ENCODE peak calls at places on chromosome 7, in nine cellular contexts. G, B, W, Y, O, X, M, I and U are unnamed samples.

GRCh38 chr7:157851501-157852067 is 514.8 kb downstream of the DNAJB6 start:
- DNase-seq in B (peak), W (peak), G (peak), M (no peak), Y (no peak), I (peak), O (peak), X (no peak), U (peak)

GRCh38 chr7:22292519-22292918 is 64.4 kb downstream of the RAPGEF5 start:
- DNase-seq in W (no peak), Y (no peak), G (no peak), B (no peak), I (no peak), O (no peak), M (no peak), X (no peak), U (no peak)

GRCh38 chr7:95871078-95871848 is 98.9 kb downstream of the DYNC1I1 start:
- DNase-seq in Y (peak), X (no peak), I (peak), B (peak), O (no peak), G (no peak), M (peak), W (peak), U (peak)

GRCh38 chr7:104951546-104951945 is 62.5 kb upstream of the KMT2E start:
- DNase-seq in X (no peak), W (no peak), O (no peak), Y (no peak), B (peak), G (no peak), I (no peak), M (peak), U (no peak)

GRCh38 chr7:30247546-30248386 is 36.6 kb upstream of the ZNRF2 start:
- DNase-seq in M (no peak), G (no peak), B (no peak), O (no peak), W (no peak), X (no peak), Y (no peak), I (no peak), U (peak)

GRCh38 chr7:74289018-74289659 is at the start of gene CLIP2:
- DNase-seq in O (peak), B (peak), Y (peak), X (peak), I (peak), G (peak), M (peak), W (peak), U (peak)

GRCh38 chr7:134084488-134085144 is 42.5 kb upstream of the LRGUK start:
- DNase-seq in M (no peak), G (no peak), O (no peak), I (no peak), B (peak), X (no peak), Y (no peak), W (no peak), U (peak)

GRCh38 chr7:114645451-114645850 is 230.8 kb downstream of the FOXP2 start:
- DNase-seq in W (no peak), Y (no peak), X (no peak), M (no peak), B (no peak), I (no peak), O (no peak), G (no peak), U (peak)

GRCh38 chr7:26705567-26705966 is 158.8 kb downstream of the SKAP2 start:
- DNase-seq in W (no peak), B (no peak), Y (no peak), O (no peak), G (no peak), M (peak), X (no peak), I (peak), U (no peak)

GRCh38 chr7:155856656-155857055 is 44.4 kb upstream of the SHH start:
- DNase-seq in X (no peak), I (no peak), M (no peak), B (no peak), Y (no peak), W (no peak), O (no peak), G (no peak), U (no peak)

GRCh38 chr7:80659120-80660055 is 20.9 kb downstream of the CD36 start:
- DNase-seq in W (peak), Y (no peak), I (no peak), B (peak), O (no peak), M (peak), X (no peak), G (no peak), U (peak)

GRCh38 chr7:15457959-15458955 is 103.6 kb downstream of the AGMO start:
- DNase-seq in Y (no peak), M (no peak), B (no peak), X (no peak), O (no peak), W (no peak), G (no peak), I (no peak), U (no peak)

GRCh38 chr7:6234384-6234783 is 38.0 kb downstream of the CYTH3 start:
- DNase-seq in G (no peak), M (no peak), X (no peak), I (no peak), Y (no peak), B (no peak), O (no peak), W (no peak), U (no peak)

GRCh38 chr7:17477182-17477581 is 178.7 kb downstream of the AHR start:
- DNase-seq in Y (no peak), M (no peak), I (no peak), W (no peak), G (no peak), B (no peak), X (no peak), O (no peak), U (no peak)

GRCh38 chr7:49878627-49879026 is 105.2 kb downstream of the VWC2 start:
- DNase-seq in X (no peak), O (no peak), B (no peak), I (peak), G (no peak), W (no peak), Y (no peak), M (no peak), U (no peak)

GRCh38 chr7:897771-898376 is 21.5 kb downstream of the GET4 start:
- DNase-seq in X (no peak), B (no peak), W (no peak), Y (no peak), G (no peak), O (no peak), I (peak), M (no peak), U (peak)

GRCh38 chr7:77800158-77800557 is 1.6 kb downstream of the PHTF2 start:
- DNase-seq in Y (no peak), X (no peak), O (no peak), B (no peak), G (no peak), W (no peak), I (no peak), M (no peak), U (peak)

GRCh38 chr7:22008011-22008410 is 62.3 kb upstream of the CDCA7L start:
- DNase-seq in I (no peak), Y (no peak), O (no peak), B (no peak), W (no peak), G (no peak), X (no peak), M (no peak), U (no peak)

GRCh38 chr7:23247602-23248335 is 1.2 kb downstream of the GPNMB start:
- DNase-seq in X (no peak), B (peak), O (no peak), I (no peak), G (no peak), W (no peak), M (peak), Y (peak), U (peak)

GRCh38 chr7:74029991-74030415 is 2.0 kb downstream of the ELN start:
- DNase-seq in M (no peak), O (no peak), G (no peak), X (no peak), W (no peak), I (no peak), B (no peak), Y (no peak), U (no peak)

GRCh38 chr7:135924302-135924701 is 52.9 kb downstream of the MTPN start:
- DNase-seq in I (no peak), B (no peak), O (no peak), G (no peak), M (no peak), X (no peak), Y (no peak), W (no peak), U (no peak)